ENCODE peak calls at places on chromosomes 6 and 20, in five cellular contexts. T is PC-9, R is heart left ventricle, V is psoas muscle, L is adipocyte. W is an unnamed sample.
A peak's percentile ranks its signal among the peaks of the same experiment; 100 is the strongest.

GRCh38 chr6:79467716-79468115 is 69.5 kb downstream of the LCA5 start:
- DNase-seq in L (peak; percentile 15), V (no peak), R (no peak), T (no peak), W (no peak)

GRCh38 chr20:4441871-4442270 is 279.8 kb upstream of the PRND start:
- DNase-seq in R (no peak), T (no peak), L (no peak), V (no peak), W (no peak)

GRCh38 chr6:69179681-69180080 is 544.6 kb downstream of the ADGRB3 start:
- DNase-seq in R (no peak), L (no peak), T (no peak), V (no peak), W (no peak)

GRCh38 chr6:16179063-16179462 is 50.2 kb downstream of the MYLIP start:
- DNase-seq in T (no peak), V (no peak), L (no peak), R (no peak), W (no peak)

GRCh38 chr6:88858455-88858854 is 105.0 kb downstream of the RNGTT start:
- DNase-seq in T (no peak), L (no peak), R (no peak), V (no peak), W (no peak)

GRCh38 chr6:67976486-67976885 is 658.6 kb upstream of the ADGRB3 start:
- DNase-seq in L (no peak), T (no peak), V (no peak), R (no peak), W (no peak)

GRCh38 chr6:10964684-10965083 is 77.8 kb downstream of the SYCP2L start:
- DNase-seq in L (no peak), T (no peak), V (no peak), R (no peak), W (no peak)

GRCh38 chr6:133218831-133219230 is 22.3 kb upstream of the EYA4 start:
- DNase-seq in T (no peak), V (no peak), R (no peak), L (no peak), W (no peak)

GRCh38 chr20:62227977-62228958 is 8.2 kb upstream of the HRH3 start:
- DNase-seq in R (no peak), V (no peak), T (peak; percentile 46), L (no peak), W (no peak)

GRCh38 chr20:19723834-19724430 is 34.1 kb upstream of the RIN2 start:
- DNase-seq in L (no peak), V (no peak), T (no peak), R (no peak), W (no peak)

GRCh38 chr20:50584687-50585086 is 74.5 kb downstream of the PTPN1 start:
- DNase-seq in V (no peak), R (no peak), T (no peak), L (peak; percentile 35), W (peak; percentile 18)

GRCh38 chr6:5214570-5215052 is 46.1 kb downstream of the LYRM4 start:
- DNase-seq in R (peak; percentile 72), L (peak; percentile 51), V (peak; percentile 29), T (no peak), W (no peak)

GRCh38 chr20:3798405-3798768 is 2.3 kb downstream of the CDC25B start:
- DNase-seq in T (no peak), L (no peak), R (no peak), V (no peak), W (no peak)

GRCh38 chr6:157631838-157632237 is 191.2 kb upstream of the SNX9 start:
- DNase-seq in L (no peak), V (no peak), T (no peak), R (no peak), W (peak; percentile 69)

GRCh38 chr20:21323640-21324039 is 20.5 kb downstream of the XRN2 start:
- DNase-seq in R (no peak), V (no peak), L (peak; percentile 50), T (no peak), W (no peak)

GRCh38 chr6:136761227-136761922 is 30.9 kb downstream of the MAP3K5 start:
- DNase-seq in R (peak; percentile 47), V (peak; percentile 16), T (no peak), L (peak; percentile 33), W (peak; percentile 74)

GRCh38 chr6:43938178-43939101 is 168.4 kb downstream of the VEGFA start:
- DNase-seq in T (no peak), L (no peak), V (no peak), R (no peak), W (no peak)

GRCh38 chr6:19983374-19983773 is 146.2 kb downstream of the ID4 start:
- DNase-seq in L (no peak), T (no peak), R (no peak), V (no peak), W (no peak)

GRCh38 chr6:18241208-18241836 is 23.0 kb downstream of the DEK start:
- DNase-seq in L (no peak), V (no peak), T (no peak), R (no peak), W (peak; percentile 14)

GRCh38 chr6:52020961-52021570 is 66.3 kb downstream of the PKHD1 start:
- DNase-seq in L (peak; percentile 73), T (no peak), R (no peak), V (no peak), W (peak; percentile 32)

GRCh38 chr20:1805161-1805581 is 90.0 kb upstream of the SIRPA start:
- DNase-seq in R (no peak), L (no peak), V (no peak), T (peak; percentile 40), W (no peak)

GRCh38 chr20:53708129-53708968 is 114.7 kb upstream of the ZNF217 start:
- DNase-seq in L (peak; percentile 55), V (no peak), R (no peak), T (no peak), W (peak; percentile 72)

GRCh38 chr6:43698584-43699349 is 11.2 kb upstream of the MRPS18A start:
- DNase-seq in R (peak; percentile 84), L (no peak), T (peak; percentile 51), V (peak; percentile 76), W (peak; percentile 87)

GRCh38 chr20:8812818-8813217 is 256.1 kb upstream of the PLCB4 start:
- DNase-seq in V (no peak), L (no peak), R (peak; percentile 19), T (no peak), W (no peak)

GRCh38 chr6:9126845-9127560 is 691.7 kb upstream of the SLC35B3 start:
- DNase-seq in L (peak; percentile 84), V (no peak), R (no peak), T (peak; percentile 46), W (peak; percentile 61)

GRCh38 chr6:164693934-164694333 is 615.5 kb downstream of the C6orf118 start:
- DNase-seq in V (no peak), T (no peak), R (no peak), L (no peak), W (no peak)

GRCh38 chr20:17524551-17524950 is 6.6 kb downstream of the BFSP1 start:
- DNase-seq in L (no peak), T (no peak), V (no peak), R (no peak), W (no peak)

GRCh38 chr6:91081452-91082067 is 494.7 kb upstream of the MAP3K7 start:
- DNase-seq in T (no peak), L (peak; percentile 72), V (no peak), R (no peak), W (peak; percentile 68)

GRCh38 chr20:53408728-53409157 is 184.9 kb downstream of the ZNF217 start:
- DNase-seq in L (peak; percentile 31), T (no peak), V (no peak), R (no peak), W (no peak)

GRCh38 chr6:16999486-17000436 is 102.1 kb upstream of the STMND1 start:
- DNase-seq in V (no peak), R (no peak), L (peak; percentile 92), T (no peak), W (peak; percentile 74)

GRCh38 chr6:125198285-125199009 is 44.9 kb downstream of the TPD52L1 start:
- DNase-seq in T (no peak), R (no peak), L (no peak), V (no peak), W (no peak)

GRCh38 chr20:56766528-56766927 is 137.4 kb downstream of the TFAP2C start:
- DNase-seq in L (no peak), V (no peak), T (no peak), R (no peak), W (no peak)

GRCh38 chr6:30350519-30350918 is 5.6 kb downstream of the RPP21 start:
- DNase-seq in V (no peak), L (no peak), T (no peak), R (no peak), W (no peak)

GRCh38 chr6:107692351-107692750 is 131.8 kb downstream of the SCML4 start:
- DNase-seq in L (peak; percentile 64), V (no peak), R (no peak), T (no peak), W (no peak)

DNA sequence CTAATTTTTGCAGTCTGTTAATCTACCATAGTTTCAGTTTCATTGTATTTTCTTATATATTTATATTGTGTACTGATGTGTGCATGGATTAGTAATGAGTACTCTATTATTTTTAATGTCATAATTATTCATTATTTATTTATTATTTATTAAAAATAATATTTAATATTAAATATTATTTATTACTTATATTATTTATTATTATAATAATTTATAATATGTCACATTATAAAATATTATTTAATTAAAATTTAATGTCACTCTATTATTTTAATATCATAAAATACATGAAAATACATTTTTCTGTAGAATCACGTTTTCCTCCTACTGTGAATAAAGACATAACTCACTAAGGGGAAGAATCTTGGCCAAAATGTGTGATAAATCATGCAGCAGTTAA is 30.5 kb downstream of the POM121L2 start:
- DNase-seq in V (no peak), R (no peak), L (no peak), T (no peak), W (no peak)
- H3K9me3 ChIP-seq in V (no peaks in the 10 kb centered on the region), R (no peaks in the 10 kb centered on the region), L (peaks cover 10% of the 10 kb centered on the region), T (no peaks in the 10 kb centered on the region), W (no peaks in the 10 kb centered on the region)

GRCh38 chr20:12201289-12201991 is 283.7 kb downstream of the BTBD3 start:
- DNase-seq in L (peak; percentile 9), T (no peak), V (no peak), R (peak; percentile 41), W (no peak)
- H3K9me3 ChIP-seq in L (peaks cover 6% of the 10 kb centered on the region), T (no peaks in the 10 kb centered on the region), V (peaks cover 12% of the 10 kb centered on the region), R (peaks cover 9% of the 10 kb centered on the region), W (no peaks in the 10 kb centered on the region)

GRCh38 chr20:55415567-55416142 is 589.7 kb downstream of the CBLN4 start:
- DNase-seq in R (no peak), L (peak; percentile 11), V (no peak), T (no peak), W (no peak)
- H3K9me3 ChIP-seq in R (no peaks in the 10 kb centered on the region), L (no peaks in the 10 kb centered on the region), V (peaks cover 3% of the 10 kb centered on the region), T (no peaks in the 10 kb centered on the region), W (peaks cover 2% of the 10 kb centered on the region)

GRCh38 chr6:26651382-26651781 is 8.2 kb downstream of the ZNF322 start:
- DNase-seq in R (no peak), T (no peak), L (no peak), V (no peak), W (no peak)

GRCh38 chr6:26659042-26659359 is 545 bp downstream of the ZNF322 start:
- DNase-seq in L (no peak), T (no peak), V (no peak), R (no peak), W (peak; percentile 52)

GRCh38 chr6:26657268-26657667 is 2.3 kb downstream of the ZNF322 start:
- DNase-seq in T (no peak), V (no peak), R (no peak), L (no peak), W (no peak)

GRCh38 chr6:26653007-26653406 is 6.5 kb downstream of the ZNF322 start:
- DNase-seq in L (no peak), R (no peak), V (no peak), T (no peak), W (no peak)
- H3K9me3 ChIP-seq in L (peaks cover 19% of the 10 kb centered on the region), R (peaks cover 13% of the 10 kb centered on the region), V (peaks cover 12% of the 10 kb centered on the region), T (peaks cover 9% of the 10 kb centered on the region), W (no peaks in the 10 kb centered on the region)

GRCh38 chr6:142301421-142302391 is at the start of gene ADGRG6:
- DNase-seq in T (peak; percentile 61), V (peak; percentile 18), R (peak; percentile 50), L (peak; percentile 56), W (peak; percentile 77)
- H3K9me3 ChIP-seq in T (peaks cover 6% of the 10 kb centered on the region), V (no peaks in the 10 kb centered on the region), R (peaks cover 5% of the 10 kb centered on the region), L (peaks cover 4% of the 10 kb centered on the region), W (no peaks in the 10 kb centered on the region)

W was measured in osteoblast.